ENCODE peak calls at places on chromosome 1, in nine cellular contexts. One of them, this sample, is unnamed.

GRCh38 chr1:145917595-145917994 is 922 bp downstream of the PEX11B start:
- DNase-seq in mucosa of descending colon: no peak
- DNase-seq in AG04449: no peak
- DNase-seq in tibial artery: no peak
- DNase-seq in psoas muscle: no peak
- DNase-seq in kidney epithelial cell: no peak
- DNase-seq in cardiac fibroblast: no peak
- DNase-seq in OCI-LY7: no peak
- DNase-seq in left ventricle myocardium inferior: no peak
- DNase-seq in this sample: no peak

GRCh38 chr1:36609241-36610027 is 126.7 kb upstream of the CSF3R start:
- DNase-seq in cardiac fibroblast: peak; percentile 50
- DNase-seq in psoas muscle: no peak
- DNase-seq in tibial artery: no peak
- DNase-seq in kidney epithelial cell: no peak
- DNase-seq in AG04449: no peak
- DNase-seq in left ventricle myocardium inferior: no peak
- DNase-seq in OCI-LY7: peak; percentile 76
- DNase-seq in mucosa of descending colon: peak; percentile 45
- DNase-seq in this sample: peak; percentile 47

GRCh38 chr1:78377356-78377928 is 113.3 kb upstream of the PTGFR start:
- DNase-seq in kidney epithelial cell: no peak
- DNase-seq in OCI-LY7: no peak
- DNase-seq in mucosa of descending colon: no peak
- DNase-seq in cardiac fibroblast: no peak
- DNase-seq in AG04449: no peak
- DNase-seq in tibial artery: no peak
- DNase-seq in left ventricle myocardium inferior: no peak
- DNase-seq in psoas muscle: no peak
- DNase-seq in this sample: no peak

GRCh38 chr1:150765229-150765976 is at the start of gene CTSS:
- DNase-seq in cardiac fibroblast: peak; percentile 6
- DNase-seq in tibial artery: no peak
- DNase-seq in OCI-LY7: peak; percentile 88
- DNase-seq in psoas muscle: no peak
- DNase-seq in left ventricle myocardium inferior: no peak
- DNase-seq in kidney epithelial cell: no peak
- DNase-seq in mucosa of descending colon: no peak
- DNase-seq in AG04449: no peak
- DNase-seq in this sample: peak; percentile 57

GRCh38 chr1:3954391-3955160 is 54.5 kb upstream of the C1orf174 start:
- DNase-seq in psoas muscle: no peak
- DNase-seq in tibial artery: no peak
- DNase-seq in cardiac fibroblast: no peak
- DNase-seq in OCI-LY7: no peak
- DNase-seq in AG04449: no peak
- DNase-seq in mucosa of descending colon: no peak
- DNase-seq in kidney epithelial cell: no peak
- DNase-seq in left ventricle myocardium inferior: no peak
- DNase-seq in this sample: no peak

GRCh38 chr1:55005351-55006140 is 6.8 kb downstream of the BSND start:
- DNase-seq in OCI-LY7: no peak
- DNase-seq in psoas muscle: no peak
- DNase-seq in cardiac fibroblast: no peak
- DNase-seq in left ventricle myocardium inferior: no peak
- DNase-seq in kidney epithelial cell: no peak
- DNase-seq in AG04449: no peak
- DNase-seq in mucosa of descending colon: no peak
- DNase-seq in tibial artery: no peak
- DNase-seq in this sample: no peak

GRCh38 chr1:111085666-111086065 is 54.2 kb downstream of the DRAM2 start:
- DNase-seq in psoas muscle: no peak
- DNase-seq in AG04449: no peak
- DNase-seq in cardiac fibroblast: no peak
- DNase-seq in mucosa of descending colon: no peak
- DNase-seq in OCI-LY7: peak; percentile 11
- DNase-seq in left ventricle myocardium inferior: no peak
- DNase-seq in kidney epithelial cell: no peak
- DNase-seq in tibial artery: no peak
- DNase-seq in this sample: no peak

GRCh38 chr1:43933386-43934278 is at the start of gene ARTN:
- DNase-seq in mucosa of descending colon: peak; percentile 76
- DNase-seq in OCI-LY7: no peak
- DNase-seq in tibial artery: no peak
- DNase-seq in psoas muscle: no peak
- DNase-seq in cardiac fibroblast: peak; percentile 6
- DNase-seq in AG04449: no peak
- DNase-seq in left ventricle myocardium inferior: no peak
- DNase-seq in kidney epithelial cell: no peak
- DNase-seq in this sample: no peak

GRCh38 chr1:157952601-157953000 is 40.8 kb upstream of the KIRREL1 start:
- DNase-seq in mucosa of descending colon: no peak
- DNase-seq in kidney epithelial cell: no peak
- DNase-seq in AG04449: no peak
- DNase-seq in psoas muscle: no peak
- DNase-seq in cardiac fibroblast: no peak
- DNase-seq in left ventricle myocardium inferior: no peak
- DNase-seq in OCI-LY7: no peak
- DNase-seq in tibial artery: no peak
- DNase-seq in this sample: no peak
- H3K4me3 ChIP-seq in mucosa of descending colon: no peak overlapping the region
- H3K4me3 ChIP-seq in kidney epithelial cell: no peak overlapping the region
- H3K4me3 ChIP-seq in AG04449: no peak overlapping the region
- H3K4me3 ChIP-seq in psoas muscle: no peak overlapping the region
- H3K4me3 ChIP-seq in cardiac fibroblast: no peak overlapping the region
- H3K4me3 ChIP-seq in left ventricle myocardium inferior: no peak overlapping the region
- H3K4me3 ChIP-seq in OCI-LY7: no peak overlapping the region
- H3K4me3 ChIP-seq in tibial artery: no peak overlapping the region
- H3K4me3 ChIP-seq in this sample: no peak overlapping the region

GRCh38 chr1:168138134-168138533 is 1.4 kb upstream of the GPR161 start:
- DNase-seq in OCI-LY7: no peak
- DNase-seq in psoas muscle: no peak
- DNase-seq in mucosa of descending colon: no peak
- DNase-seq in AG04449: no peak
- DNase-seq in tibial artery: no peak
- DNase-seq in kidney epithelial cell: no peak
- DNase-seq in cardiac fibroblast: no peak
- DNase-seq in left ventricle myocardium inferior: no peak
- DNase-seq in this sample: peak; percentile 16

GRCh38 chr1:168135982-168136708 is 585 bp downstream of the GPR161 start:
- DNase-seq in OCI-LY7: no peak
- DNase-seq in kidney epithelial cell: no peak
- DNase-seq in cardiac fibroblast: peak; percentile 43
- DNase-seq in psoas muscle: peak; percentile 60
- DNase-seq in AG04449: no peak
- DNase-seq in mucosa of descending colon: peak; percentile 64
- DNase-seq in left ventricle myocardium inferior: no peak
- DNase-seq in tibial artery: peak; percentile 69
- DNase-seq in this sample: peak; percentile 43

GRCh38 chr1:168135116-168135981 is 1.4 kb downstream of the GPR161 start:
- DNase-seq in mucosa of descending colon: no peak
- DNase-seq in OCI-LY7: no peak
- DNase-seq in AG04449: no peak
- DNase-seq in cardiac fibroblast: no peak
- DNase-seq in psoas muscle: no peak
- DNase-seq in left ventricle myocardium inferior: no peak
- DNase-seq in kidney epithelial cell: no peak
- DNase-seq in tibial artery: no peak
- DNase-seq in this sample: no peak

GRCh38 chr1:168137515-168137821 is 738 bp upstream of the GPR161 start:
- DNase-seq in AG04449: no peak
- DNase-seq in psoas muscle: no peak
- DNase-seq in cardiac fibroblast: no peak
- DNase-seq in kidney epithelial cell: no peak
- DNase-seq in tibial artery: no peak
- DNase-seq in OCI-LY7: no peak
- DNase-seq in left ventricle myocardium inferior: no peak
- DNase-seq in mucosa of descending colon: no peak
- DNase-seq in this sample: no peak

DNA sequence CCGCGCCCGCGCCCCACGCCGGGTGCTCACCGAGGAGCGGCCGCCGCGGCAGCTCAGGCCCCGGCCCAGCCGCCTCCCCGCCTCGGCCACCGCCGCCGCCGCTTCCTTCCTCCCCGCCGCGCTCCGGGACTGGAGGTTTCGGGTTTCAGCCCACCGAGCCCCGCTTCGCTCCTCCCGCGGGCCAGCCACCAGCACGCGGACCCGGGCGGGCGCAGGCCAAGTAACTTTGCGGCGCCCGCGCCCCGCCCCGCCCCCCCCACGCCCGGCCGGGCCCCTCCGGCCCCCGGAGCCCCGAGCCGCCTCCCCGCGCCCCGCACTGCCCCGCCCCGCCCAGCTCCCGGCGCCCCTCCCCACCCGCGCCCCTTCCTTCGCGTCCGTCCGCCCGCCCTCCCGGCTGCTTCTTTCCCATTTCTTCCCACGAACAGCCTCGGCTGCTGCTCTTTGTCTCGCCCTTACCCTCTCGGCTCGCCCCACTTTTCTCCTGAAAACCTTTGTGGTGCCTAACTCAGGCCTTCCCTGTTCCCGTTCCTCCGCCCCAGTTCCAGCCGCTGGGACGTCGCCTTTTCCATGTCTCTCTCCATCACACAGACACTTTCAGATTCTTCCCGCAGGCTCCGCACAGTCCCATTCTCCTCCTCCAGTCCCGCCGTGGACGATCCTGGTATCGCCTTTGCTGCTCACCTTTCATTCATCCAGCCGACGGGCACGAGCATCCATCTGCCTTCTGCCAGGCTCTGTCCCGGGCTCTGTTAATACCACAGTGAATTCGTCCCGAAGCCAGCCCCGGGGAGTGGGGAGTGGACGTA is at the start of gene GPR161:
- DNase-seq in left ventricle myocardium inferior: peak; percentile 65
- DNase-seq in mucosa of descending colon: peak; percentile 56
- DNase-seq in tibial artery: peak; percentile 70
- DNase-seq in psoas muscle: peak; percentile 65
- DNase-seq in AG04449: no peak
- DNase-seq in kidney epithelial cell: no peak
- DNase-seq in OCI-LY7: no peak
- DNase-seq in cardiac fibroblast: peak; percentile 51
- DNase-seq in this sample: peak; percentile 33
- TF ChIP-seq CTCF in left ventricle myocardium inferior: no peak
- TF ChIP-seq CTCF in mucosa of descending colon: no peak
- TF ChIP-seq CTCF in tibial artery: no peak
- TF ChIP-seq CTCF in psoas muscle: no peak
- TF ChIP-seq CTCF in AG04449: no peak
- TF ChIP-seq CTCF in kidney epithelial cell: no peak
- TF ChIP-seq CTCF in OCI-LY7: no peak
- TF ChIP-seq CTCF in cardiac fibroblast: no peak
- TF ChIP-seq CTCF in this sample: peak; percentile 11

DNA sequence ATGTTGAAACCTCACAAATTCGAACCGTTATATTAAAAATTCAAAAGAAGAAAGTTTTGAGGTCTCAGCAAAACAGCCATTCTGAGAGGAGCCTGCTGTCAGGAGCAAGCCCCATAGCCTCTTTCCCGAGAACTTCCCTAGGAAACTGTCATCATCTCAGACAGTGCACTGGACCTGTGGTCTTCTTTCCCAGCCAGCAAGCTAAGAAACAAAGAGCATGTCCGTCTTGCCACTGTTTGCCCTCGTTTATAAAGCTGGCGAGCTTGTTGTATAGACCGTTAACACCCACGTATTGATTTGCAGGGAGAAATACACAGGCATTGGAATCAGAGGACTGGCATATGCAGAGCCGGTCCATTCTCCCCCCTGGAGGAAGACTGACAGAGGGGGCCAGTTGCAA is 407.0 kb downstream of the NPHP4 start:
- DNase-seq in mucosa of descending colon: no peak
- DNase-seq in tibial artery: no peak
- DNase-seq in cardiac fibroblast: no peak
- DNase-seq in left ventricle myocardium inferior: no peak
- DNase-seq in psoas muscle: no peak
- DNase-seq in kidney epithelial cell: no peak
- DNase-seq in OCI-LY7: no peak
- DNase-seq in AG04449: no peak
- DNase-seq in this sample: no peak
- H3K4me3 ChIP-seq in mucosa of descending colon: no peak overlapping the region
- H3K4me3 ChIP-seq in tibial artery: no peak overlapping the region
- H3K4me3 ChIP-seq in cardiac fibroblast: no peak overlapping the region
- H3K4me3 ChIP-seq in left ventricle myocardium inferior: no peak overlapping the region
- H3K4me3 ChIP-seq in psoas muscle: no peak overlapping the region
- H3K4me3 ChIP-seq in kidney epithelial cell: no peak overlapping the region
- H3K4me3 ChIP-seq in OCI-LY7: no peak overlapping the region
- H3K4me3 ChIP-seq in AG04449: no peak overlapping the region
- H3K4me3 ChIP-seq in this sample: no peak overlapping the region

GRCh38 chr1:203600782-203601513 is 25.7 kb upstream of the ATP2B4 start:
- DNase-seq in AG04449: no peak
- DNase-seq in psoas muscle: no peak
- DNase-seq in kidney epithelial cell: no peak
- DNase-seq in tibial artery: no peak
- DNase-seq in mucosa of descending colon: no peak
- DNase-seq in left ventricle myocardium inferior: no peak
- DNase-seq in OCI-LY7: no peak
- DNase-seq in cardiac fibroblast: no peak
- DNase-seq in this sample: no peak

GRCh38 chr1:203599875-203600781 is 26.5 kb upstream of the ATP2B4 start:
- DNase-seq in cardiac fibroblast: no peak
- DNase-seq in left ventricle myocardium inferior: no peak
- DNase-seq in kidney epithelial cell: no peak
- DNase-seq in OCI-LY7: no peak
- DNase-seq in tibial artery: no peak
- DNase-seq in AG04449: no peak
- DNase-seq in mucosa of descending colon: no peak
- DNase-seq in psoas muscle: no peak
- DNase-seq in this sample: no peak

GRCh38 chr1:203598736-203599135 is 27.9 kb upstream of the ATP2B4 start:
- DNase-seq in AG04449: no peak
- DNase-seq in OCI-LY7: no peak
- DNase-seq in psoas muscle: no peak
- DNase-seq in mucosa of descending colon: no peak
- DNase-seq in kidney epithelial cell: no peak
- DNase-seq in cardiac fibroblast: no peak
- DNase-seq in left ventricle myocardium inferior: no peak
- DNase-seq in tibial artery: no peak
- DNase-seq in this sample: no peak

GRCh38 chr1:203597386-203598040 is 29.1 kb upstream of the ATP2B4 start:
- DNase-seq in left ventricle myocardium inferior: peak; percentile 34
- DNase-seq in OCI-LY7: no peak
- DNase-seq in mucosa of descending colon: no peak
- DNase-seq in cardiac fibroblast: no peak
- DNase-seq in AG04449: no peak
- DNase-seq in tibial artery: no peak
- DNase-seq in kidney epithelial cell: no peak
- DNase-seq in psoas muscle: no peak
- DNase-seq in this sample: no peak

DNA sequence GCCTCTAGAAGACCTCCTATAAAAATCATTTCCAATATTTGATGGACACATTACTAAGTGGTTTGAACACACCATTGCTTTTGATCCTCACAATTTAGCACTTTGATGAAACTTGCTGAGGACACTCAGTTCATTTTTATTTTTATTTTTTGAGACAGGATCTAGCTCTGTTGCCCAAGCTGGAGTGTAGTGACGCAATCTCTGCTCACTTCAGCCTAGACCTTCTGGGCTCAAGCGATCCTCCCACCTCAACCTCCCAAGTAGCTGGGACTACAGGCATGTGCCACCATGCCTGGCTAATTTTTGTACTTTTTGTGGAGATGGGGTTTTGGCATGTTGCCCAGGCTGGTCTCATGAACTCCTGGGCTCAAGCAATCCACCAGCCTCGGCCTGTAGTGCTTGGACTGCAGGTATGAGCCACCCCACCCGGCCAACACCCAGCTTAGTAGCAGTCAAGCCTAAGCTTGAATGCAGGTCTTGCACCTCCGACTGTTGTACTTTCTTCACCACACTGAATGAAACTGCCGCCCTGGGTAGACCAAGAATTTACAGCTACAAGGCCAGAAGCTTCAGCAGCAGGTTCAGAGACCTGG is 24.8 kb upstream of the ATP2B4 start:
- DNase-seq in left ventricle myocardium inferior: no peak
- DNase-seq in cardiac fibroblast: no peak
- DNase-seq in mucosa of descending colon: no peak
- DNase-seq in kidney epithelial cell: no peak
- DNase-seq in psoas muscle: no peak
- DNase-seq in AG04449: no peak
- DNase-seq in OCI-LY7: no peak
- DNase-seq in tibial artery: no peak
- DNase-seq in this sample: no peak
- TF ChIP-seq CTCF in left ventricle myocardium inferior: no peak
- TF ChIP-seq CTCF in cardiac fibroblast: no peak
- TF ChIP-seq CTCF in mucosa of descending colon: no peak
- TF ChIP-seq CTCF in kidney epithelial cell: no peak
- TF ChIP-seq CTCF in psoas muscle: no peak
- TF ChIP-seq CTCF in AG04449: no peak
- TF ChIP-seq CTCF in OCI-LY7: no peak
- TF ChIP-seq CTCF in tibial artery: no peak
- TF ChIP-seq CTCF in this sample: no peak